ENCODE peak calls at places on chromosomes 4 and X, in seven cellular contexts. One of them, this sample, is unnamed.

GRCh38 chr4:156456830-156457229 is 503.2 kb upstream of the CTSO start:
- DNase-seq in T-helper 17 cell: no peak
- DNase-seq in cerebellum: no peak
- DNase-seq in dermis blood vessel endothelial cell: no peak
- DNase-seq in NCI-H2029 treated with DMSO at 0.1 percent for 48 hours: no peak
- DNase-seq in activated T-helper 1 cell treated with anti-CD3 and anti-CD28 coated beads, Interleukin-12 subunit alpha, Interleukin-12 subunit beta, Interleukin-2, Interleukin-4 antibody, amounts not matched to agents 30 ng/mL and 10 ng/mL and 1 ng/mL, durations not matched to agents 14 hours and 24 hours and 36 hours: no peak
- DNase-seq in stimulated activated CD8-positive, alpha-beta memory T cell treated with anti-CD3 and anti-CD28 coated beads, Interleukin-7, amount 100 ng/mL, for 48 hours: no peak
- DNase-seq in this sample: no peak

GRCh38 chrX:3811331-3812311 is 98.2 kb upstream of the PRKX start:
- DNase-seq in T-helper 17 cell: no peak
- DNase-seq in cerebellum: peak
- DNase-seq in dermis blood vessel endothelial cell: peak
- DNase-seq in NCI-H2029 treated with DMSO at 0.1 percent for 48 hours: no peak
- DNase-seq in activated T-helper 1 cell treated with anti-CD3 and anti-CD28 coated beads, Interleukin-12 subunit alpha, Interleukin-12 subunit beta, Interleukin-2, Interleukin-4 antibody, amounts not matched to agents 30 ng/mL and 10 ng/mL and 1 ng/mL, durations not matched to agents 14 hours and 24 hours and 36 hours: peak
- DNase-seq in stimulated activated CD8-positive, alpha-beta memory T cell treated with anti-CD3 and anti-CD28 coated beads, Interleukin-7, amount 100 ng/mL, for 48 hours: peak
- DNase-seq in this sample: no peak

GRCh38 chrX:123475068-123475724 is 257.7 kb downstream of the THOC2 start:
- DNase-seq in T-helper 17 cell: no peak
- DNase-seq in cerebellum: no peak
- DNase-seq in dermis blood vessel endothelial cell: no peak
- DNase-seq in NCI-H2029 treated with DMSO at 0.1 percent for 48 hours: no peak
- DNase-seq in activated T-helper 1 cell treated with anti-CD3 and anti-CD28 coated beads, Interleukin-12 subunit alpha, Interleukin-12 subunit beta, Interleukin-2, Interleukin-4 antibody, amounts not matched to agents 30 ng/mL and 10 ng/mL and 1 ng/mL, durations not matched to agents 14 hours and 24 hours and 36 hours: no peak
- DNase-seq in stimulated activated CD8-positive, alpha-beta memory T cell treated with anti-CD3 and anti-CD28 coated beads, Interleukin-7, amount 100 ng/mL, for 48 hours: no peak
- DNase-seq in this sample: no peak

GRCh38 chrX:153641575-153642312 is 5.3 kb upstream of the DUSP9 start:
- DNase-seq in T-helper 17 cell: no peak
- DNase-seq in cerebellum: no peak
- DNase-seq in dermis blood vessel endothelial cell: no peak
- DNase-seq in NCI-H2029 treated with DMSO at 0.1 percent for 48 hours: no peak
- DNase-seq in activated T-helper 1 cell treated with anti-CD3 and anti-CD28 coated beads, Interleukin-12 subunit alpha, Interleukin-12 subunit beta, Interleukin-2, Interleukin-4 antibody, amounts not matched to agents 30 ng/mL and 10 ng/mL and 1 ng/mL, durations not matched to agents 14 hours and 24 hours and 36 hours: no peak
- DNase-seq in stimulated activated CD8-positive, alpha-beta memory T cell treated with anti-CD3 and anti-CD28 coated beads, Interleukin-7, amount 100 ng/mL, for 48 hours: no peak
- DNase-seq in this sample: no peak

GRCh38 chr4:150087007-150087406 is 8.8 kb downstream of the DCLK2 start:
- DNase-seq in T-helper 17 cell: no peak
- DNase-seq in cerebellum: no peak
- DNase-seq in dermis blood vessel endothelial cell: no peak
- DNase-seq in NCI-H2029 treated with DMSO at 0.1 percent for 48 hours: no peak
- DNase-seq in activated T-helper 1 cell treated with anti-CD3 and anti-CD28 coated beads, Interleukin-12 subunit alpha, Interleukin-12 subunit beta, Interleukin-2, Interleukin-4 antibody, amounts not matched to agents 30 ng/mL and 10 ng/mL and 1 ng/mL, durations not matched to agents 14 hours and 24 hours and 36 hours: no peak
- DNase-seq in stimulated activated CD8-positive, alpha-beta memory T cell treated with anti-CD3 and anti-CD28 coated beads, Interleukin-7, amount 100 ng/mL, for 48 hours: no peak
- DNase-seq in this sample: no peak

GRCh38 chr4:176467011-176467410 is 147.2 kb downstream of the SPCS3 start:
- DNase-seq in T-helper 17 cell: no peak
- DNase-seq in cerebellum: no peak
- DNase-seq in dermis blood vessel endothelial cell: no peak
- DNase-seq in NCI-H2029 treated with DMSO at 0.1 percent for 48 hours: no peak
- DNase-seq in activated T-helper 1 cell treated with anti-CD3 and anti-CD28 coated beads, Interleukin-12 subunit alpha, Interleukin-12 subunit beta, Interleukin-2, Interleukin-4 antibody, amounts not matched to agents 30 ng/mL and 10 ng/mL and 1 ng/mL, durations not matched to agents 14 hours and 24 hours and 36 hours: no peak
- DNase-seq in stimulated activated CD8-positive, alpha-beta memory T cell treated with anti-CD3 and anti-CD28 coated beads, Interleukin-7, amount 100 ng/mL, for 48 hours: no peak
- DNase-seq in this sample: no peak

GRCh38 chr4:139833131-139833930 is 167.7 kb downstream of the MGST2 start:
- DNase-seq in T-helper 17 cell: no peak
- DNase-seq in cerebellum: no peak
- DNase-seq in dermis blood vessel endothelial cell: no peak
- DNase-seq in NCI-H2029 treated with DMSO at 0.1 percent for 48 hours: no peak
- DNase-seq in activated T-helper 1 cell treated with anti-CD3 and anti-CD28 coated beads, Interleukin-12 subunit alpha, Interleukin-12 subunit beta, Interleukin-2, Interleukin-4 antibody, amounts not matched to agents 30 ng/mL and 10 ng/mL and 1 ng/mL, durations not matched to agents 14 hours and 24 hours and 36 hours: no peak
- DNase-seq in stimulated activated CD8-positive, alpha-beta memory T cell treated with anti-CD3 and anti-CD28 coated beads, Interleukin-7, amount 100 ng/mL, for 48 hours: no peak
- DNase-seq in this sample: no peak

GRCh38 chr4:76607266-76607799 is 172.3 kb downstream of the SHROOM3 start:
- DNase-seq in T-helper 17 cell: no peak
- DNase-seq in cerebellum: no peak
- DNase-seq in dermis blood vessel endothelial cell: no peak
- DNase-seq in NCI-H2029 treated with DMSO at 0.1 percent for 48 hours: no peak
- DNase-seq in activated T-helper 1 cell treated with anti-CD3 and anti-CD28 coated beads, Interleukin-12 subunit alpha, Interleukin-12 subunit beta, Interleukin-2, Interleukin-4 antibody, amounts not matched to agents 30 ng/mL and 10 ng/mL and 1 ng/mL, durations not matched to agents 14 hours and 24 hours and 36 hours: no peak
- DNase-seq in stimulated activated CD8-positive, alpha-beta memory T cell treated with anti-CD3 and anti-CD28 coated beads, Interleukin-7, amount 100 ng/mL, for 48 hours: no peak
- DNase-seq in this sample: no peak

GRCh38 chrX:9272166-9272565 is 192.7 kb upstream of the TBL1X start:
- DNase-seq in T-helper 17 cell: no peak
- DNase-seq in cerebellum: no peak
- DNase-seq in dermis blood vessel endothelial cell: no peak
- DNase-seq in NCI-H2029 treated with DMSO at 0.1 percent for 48 hours: no peak
- DNase-seq in activated T-helper 1 cell treated with anti-CD3 and anti-CD28 coated beads, Interleukin-12 subunit alpha, Interleukin-12 subunit beta, Interleukin-2, Interleukin-4 antibody, amounts not matched to agents 30 ng/mL and 10 ng/mL and 1 ng/mL, durations not matched to agents 14 hours and 24 hours and 36 hours: no peak
- DNase-seq in stimulated activated CD8-positive, alpha-beta memory T cell treated with anti-CD3 and anti-CD28 coated beads, Interleukin-7, amount 100 ng/mL, for 48 hours: no peak
- DNase-seq in this sample: no peak

GRCh38 chr4:89174784-89175183 is 63.5 kb downstream of the TIGD2 start:
- DNase-seq in T-helper 17 cell: no peak
- DNase-seq in cerebellum: no peak
- DNase-seq in dermis blood vessel endothelial cell: no peak
- DNase-seq in NCI-H2029 treated with DMSO at 0.1 percent for 48 hours: no peak
- DNase-seq in activated T-helper 1 cell treated with anti-CD3 and anti-CD28 coated beads, Interleukin-12 subunit alpha, Interleukin-12 subunit beta, Interleukin-2, Interleukin-4 antibody, amounts not matched to agents 30 ng/mL and 10 ng/mL and 1 ng/mL, durations not matched to agents 14 hours and 24 hours and 36 hours: no peak
- DNase-seq in stimulated activated CD8-positive, alpha-beta memory T cell treated with anti-CD3 and anti-CD28 coated beads, Interleukin-7, amount 100 ng/mL, for 48 hours: no peak
- DNase-seq in this sample: no peak

GRCh38 chr4:78625073-78625472 is 73.5 kb downstream of the ANXA3 start:
- DNase-seq in T-helper 17 cell: no peak
- DNase-seq in cerebellum: no peak
- DNase-seq in dermis blood vessel endothelial cell: no peak
- DNase-seq in NCI-H2029 treated with DMSO at 0.1 percent for 48 hours: no peak
- DNase-seq in activated T-helper 1 cell treated with anti-CD3 and anti-CD28 coated beads, Interleukin-12 subunit alpha, Interleukin-12 subunit beta, Interleukin-2, Interleukin-4 antibody, amounts not matched to agents 30 ng/mL and 10 ng/mL and 1 ng/mL, durations not matched to agents 14 hours and 24 hours and 36 hours: no peak
- DNase-seq in stimulated activated CD8-positive, alpha-beta memory T cell treated with anti-CD3 and anti-CD28 coated beads, Interleukin-7, amount 100 ng/mL, for 48 hours: no peak
- DNase-seq in this sample: no peak

GRCh38 chr4:152686452-152687013 is 6.7 kb upstream of the TMEM154 start:
- DNase-seq in T-helper 17 cell: no peak
- DNase-seq in cerebellum: no peak
- DNase-seq in dermis blood vessel endothelial cell: no peak
- DNase-seq in NCI-H2029 treated with DMSO at 0.1 percent for 48 hours: no peak
- DNase-seq in activated T-helper 1 cell treated with anti-CD3 and anti-CD28 coated beads, Interleukin-12 subunit alpha, Interleukin-12 subunit beta, Interleukin-2, Interleukin-4 antibody, amounts not matched to agents 30 ng/mL and 10 ng/mL and 1 ng/mL, durations not matched to agents 14 hours and 24 hours and 36 hours: no peak
- DNase-seq in stimulated activated CD8-positive, alpha-beta memory T cell treated with anti-CD3 and anti-CD28 coated beads, Interleukin-7, amount 100 ng/mL, for 48 hours: no peak
- DNase-seq in this sample: no peak

GRCh38 chr4:100880012-100880411 is 362.2 kb upstream of the EMCN start:
- DNase-seq in T-helper 17 cell: no peak
- DNase-seq in cerebellum: no peak
- DNase-seq in dermis blood vessel endothelial cell: peak
- DNase-seq in NCI-H2029 treated with DMSO at 0.1 percent for 48 hours: no peak
- DNase-seq in activated T-helper 1 cell treated with anti-CD3 and anti-CD28 coated beads, Interleukin-12 subunit alpha, Interleukin-12 subunit beta, Interleukin-2, Interleukin-4 antibody, amounts not matched to agents 30 ng/mL and 10 ng/mL and 1 ng/mL, durations not matched to agents 14 hours and 24 hours and 36 hours: no peak
- DNase-seq in stimulated activated CD8-positive, alpha-beta memory T cell treated with anti-CD3 and anti-CD28 coated beads, Interleukin-7, amount 100 ng/mL, for 48 hours: no peak
- DNase-seq in this sample: no peak

GRCh38 chr4:41609851-41610250 is 71.9 kb downstream of the LIMCH1 start:
- DNase-seq in T-helper 17 cell: no peak
- DNase-seq in cerebellum: no peak
- DNase-seq in dermis blood vessel endothelial cell: no peak
- DNase-seq in NCI-H2029 treated with DMSO at 0.1 percent for 48 hours: no peak
- DNase-seq in activated T-helper 1 cell treated with anti-CD3 and anti-CD28 coated beads, Interleukin-12 subunit alpha, Interleukin-12 subunit beta, Interleukin-2, Interleukin-4 antibody, amounts not matched to agents 30 ng/mL and 10 ng/mL and 1 ng/mL, durations not matched to agents 14 hours and 24 hours and 36 hours: no peak
- DNase-seq in stimulated activated CD8-positive, alpha-beta memory T cell treated with anti-CD3 and anti-CD28 coated beads, Interleukin-7, amount 100 ng/mL, for 48 hours: no peak
- DNase-seq in this sample: no peak

GRCh38 chr4:119536572-119537528 is 91.8 kb downstream of the PDE5A start:
- DNase-seq in T-helper 17 cell: no peak
- DNase-seq in cerebellum: no peak
- DNase-seq in dermis blood vessel endothelial cell: no peak
- DNase-seq in NCI-H2029 treated with DMSO at 0.1 percent for 48 hours: no peak
- DNase-seq in activated T-helper 1 cell treated with anti-CD3 and anti-CD28 coated beads, Interleukin-12 subunit alpha, Interleukin-12 subunit beta, Interleukin-2, Interleukin-4 antibody, amounts not matched to agents 30 ng/mL and 10 ng/mL and 1 ng/mL, durations not matched to agents 14 hours and 24 hours and 36 hours: no peak
- DNase-seq in stimulated activated CD8-positive, alpha-beta memory T cell treated with anti-CD3 and anti-CD28 coated beads, Interleukin-7, amount 100 ng/mL, for 48 hours: no peak
- DNase-seq in this sample: no peak

GRCh38 chr4:48073567-48074103 is 57.1 kb downstream of the NIPAL1 start:
- DNase-seq in T-helper 17 cell: no peak
- DNase-seq in cerebellum: no peak
- DNase-seq in dermis blood vessel endothelial cell: no peak
- DNase-seq in NCI-H2029 treated with DMSO at 0.1 percent for 48 hours: no peak
- DNase-seq in activated T-helper 1 cell treated with anti-CD3 and anti-CD28 coated beads, Interleukin-12 subunit alpha, Interleukin-12 subunit beta, Interleukin-2, Interleukin-4 antibody, amounts not matched to agents 30 ng/mL and 10 ng/mL and 1 ng/mL, durations not matched to agents 14 hours and 24 hours and 36 hours: no peak
- DNase-seq in stimulated activated CD8-positive, alpha-beta memory T cell treated with anti-CD3 and anti-CD28 coated beads, Interleukin-7, amount 100 ng/mL, for 48 hours: no peak
- DNase-seq in this sample: no peak

This sample was measured in left ventricle myocardium inferior.